ENCODE peak calls at places on chromosomes 6 and 20, in eight cellular contexts. A, E, R, U, T, Q, G and W are unnamed samples.

GRCh38 chr20:11379257-11380011 is 538.3 kb upstream of the BTBD3 start:
- DNase-seq in A (no peak), E (no peak), R (no peak), U (no peak), T (no peak), Q (no peak), G (no peak), W (peak; percentile 47)

GRCh38 chr6:42428326-42429041 is 23.2 kb downstream of the TRERF1 start:
- DNase-seq in A (no peak), E (peak; percentile 49), R (no peak), U (peak; percentile 27), T (peak; percentile 21), Q (peak; percentile 65), G (no peak), W (no peak)

GRCh38 chr20:43736588-43737091 is 9.8 kb upstream of the GTSF1L start:
- DNase-seq in A (no peak), E (no peak), R (no peak), U (no peak), T (peak; percentile 10), Q (no peak), G (no peak), W (no peak)

GRCh38 chr6:52015953-52016352 is 71.5 kb downstream of the PKHD1 start:
- DNase-seq in A (no peak), E (no peak), R (no peak), U (no peak), T (no peak), Q (no peak), G (no peak), W (no peak)

GRCh38 chr6:75896526-75896925 is 147.5 kb downstream of the MYO6 start:
- DNase-seq in A (no peak), E (peak; percentile 10), R (no peak), U (no peak), T (no peak), Q (no peak), G (no peak), W (no peak)

GRCh38 chr6:118708055-118708454 is 56.7 kb upstream of the CEP85L start:
- DNase-seq in A (peak; percentile 58), E (peak; percentile 70), R (no peak), U (no peak), T (peak; percentile 54), Q (no peak), G (no peak), W (peak; percentile 15)

GRCh38 chr6:80508885-80509630 is 402.6 kb downstream of the BCKDHB start:
- DNase-seq in A (no peak), E (no peak), R (no peak), U (no peak), T (peak; percentile 31), Q (no peak), G (no peak), W (peak; percentile 68)

GRCh38 chr6:138222901-138223546 is 4.7 kb upstream of the PBOV1 start:
- DNase-seq in A (no peak), E (no peak), R (no peak), U (no peak), T (no peak), Q (no peak), G (peak; percentile 1), W (no peak)

GRCh38 chr20:14783766-14784165 is 446.4 kb upstream of the FLRT3 start:
- DNase-seq in A (no peak), E (no peak), R (no peak), U (no peak), T (no peak), Q (no peak), G (no peak), W (no peak)

GRCh38 chr6:106581468-106581867 is 47.8 kb downstream of the RTN4IP1 start:
- DNase-seq in A (no peak), E (no peak), R (no peak), U (no peak), T (no peak), Q (no peak), G (no peak), W (no peak)

GRCh38 chr6:4169028-4169789 is 33.8 kb upstream of the ECI2 start:
- DNase-seq in A (no peak), E (peak; percentile 29), R (no peak), U (no peak), T (peak; percentile 42), Q (no peak), G (peak; percentile 21), W (peak; percentile 44)

GRCh38 chr6:74343804-74344203 is 647.8 kb downstream of the CD109 start:
- DNase-seq in A (peak; percentile 2), E (no peak), R (no peak), U (peak; percentile 1), T (no peak), Q (no peak), G (no peak), W (no peak)

GRCh38 chr6:166866839-166867637 is 89.3 kb downstream of the RNASET2 start:
- DNase-seq in A (no peak), E (no peak), R (no peak), U (no peak), T (no peak), Q (no peak), G (no peak), W (no peak)

GRCh38 chr6:4732691-4733315 is 43.4 kb upstream of the CDYL start:
- DNase-seq in A (peak; percentile 82), E (peak; percentile 96), R (peak; percentile 59), U (peak; percentile 39), T (peak; percentile 95), Q (peak; percentile 70), G (peak; percentile 60), W (peak; percentile 87)

GRCh38 chr6:74932214-74932923 is 273.5 kb downstream of the COL12A1 start:
- DNase-seq in A (no peak), E (no peak), R (no peak), U (no peak), T (peak; percentile 10), Q (no peak), G (no peak), W (no peak)

GRCh38 chr20:43985608-43986316 is 71.1 kb downstream of the TOX2 start:
- DNase-seq in A (no peak), E (no peak), R (no peak), U (no peak), T (no peak), Q (peak; percentile 45), G (no peak), W (no peak)

GRCh38 chr6:3230275-3231212 is 3.1 kb upstream of the TUBB2B start:
- DNase-seq in A (no peak), E (peak; percentile 58), R (no peak), U (peak; percentile 70), T (peak; percentile 34), Q (no peak), G (no peak), W (no peak)

GRCh38 chr6:120826253-120826652 is 508.0 kb downstream of the TBC1D32 start:
- DNase-seq in A (peak; percentile 23), E (no peak), R (no peak), U (peak; percentile 27), T (no peak), Q (no peak), G (no peak), W (no peak)
- TF ChIP-seq CTCF in A (peak; percentile 45), E (peak; percentile 33), R (no peak), U (peak; percentile 73), T (no peak), Q (no peak), G (no peak), W (peak; percentile 37)

GRCh38 chr20:21515300-21516179 is 1.7 kb upstream of the NKX2-2 start:
- DNase-seq in A (no peak), E (no peak), R (no peak), U (peak; percentile 36), T (no peak), Q (no peak), G (no peak), W (no peak)

GRCh38 chr20:21516180-21516567 is 2.3 kb upstream of the NKX2-2 start:
- DNase-seq in A (no peak), E (no peak), R (no peak), U (no peak), T (no peak), Q (no peak), G (no peak), W (no peak)

GRCh38 chr20:21517566-21518277 is 3.9 kb upstream of the NKX2-2 start:
- DNase-seq in A (no peak), E (no peak), R (no peak), U (peak; percentile 10), T (no peak), Q (no peak), G (no peak), W (no peak)

GRCh38 chr20:21518292-21518991 is 4.6 kb upstream of the NKX2-2 start:
- DNase-seq in A (no peak), E (no peak), R (no peak), U (peak; percentile 21), T (no peak), Q (no peak), G (no peak), W (no peak)

GRCh38 chr20:21516861-21517565 is 3.1 kb upstream of the NKX2-2 start:
- DNase-seq in A (no peak), E (no peak), R (no peak), U (peak; percentile 23), T (no peak), Q (no peak), G (no peak), W (no peak)
- H3K4me3 ChIP-seq in A (no peak overlapping the region), E (no peak overlapping the region), R (no peak overlapping the region), U (no peak overlapping the region), T (no peak overlapping the region), Q (no peak overlapping the region), G (no peak overlapping the region), W (no peak overlapping the region)

GRCh38 chr20:35001596-35002362 is 46.1 kb downstream of the MYH7B start:
- DNase-seq in A (no peak), E (no peak), R (no peak), U (peak; percentile 55), T (no peak), Q (no peak), G (no peak), W (no peak)
- TF ChIP-seq CTCF in A (peak; percentile 25), E (peak; percentile 44), R (peak; percentile 33), U (peak; percentile 40), T (peak; percentile 38), Q (no peak), G (peak; percentile 38), W (peak; percentile 31)

GRCh38 chr20:41275181-41275793 is 42.2 kb downstream of the ZHX3 start:
- DNase-seq in A (no peak), E (peak; percentile 82), R (no peak), U (no peak), T (peak; percentile 73), Q (no peak), G (no peak), W (no peak)

GRCh38 chr20:41274152-41274551 is 43.4 kb downstream of the ZHX3 start:
- DNase-seq in A (no peak), E (no peak), R (no peak), U (no peak), T (no peak), Q (no peak), G (no peak), W (no peak)

GRCh38 chr20:41277049-41277448 is 40.5 kb downstream of the ZHX3 start:
- DNase-seq in A (no peak), E (no peak), R (no peak), U (no peak), T (no peak), Q (no peak), G (no peak), W (no peak)

GRCh38 chr20:41278936-41279335 is 38.6 kb downstream of the ZHX3 start:
- DNase-seq in A (no peak), E (no peak), R (no peak), U (no peak), T (no peak), Q (no peak), G (no peak), W (peak; percentile 45)

DNA sequence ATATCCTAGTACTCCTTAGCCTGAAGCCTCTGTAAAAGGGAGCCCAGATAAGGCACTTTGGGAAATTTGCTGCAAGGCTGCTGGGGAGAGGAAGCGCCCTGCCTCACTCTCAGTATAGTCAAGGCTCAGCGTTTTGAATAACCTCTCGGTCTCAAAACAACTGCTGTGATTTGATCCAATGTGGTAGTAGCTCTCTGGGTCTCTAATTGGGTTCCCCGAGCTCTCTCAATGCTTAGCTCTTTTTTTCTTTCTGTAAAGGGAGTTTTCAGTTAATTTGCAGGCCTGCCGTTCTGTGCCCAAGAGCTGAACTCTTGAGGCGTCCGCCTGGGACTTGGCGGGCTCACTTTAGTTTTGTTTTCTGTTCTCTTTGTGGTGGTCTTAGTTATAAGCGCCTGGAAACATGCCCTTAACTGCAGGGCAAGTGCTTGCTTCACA is 41.2 kb downstream of the ZHX3 start:
- DNase-seq in A (no peak), E (no peak), R (no peak), U (no peak), T (no peak), Q (no peak), G (no peak), W (peak; percentile 38)
- H3K4me3 ChIP-seq in A (no peak overlapping the region), E (peak overlapping the region; percentile 27), R (no peak overlapping the region), U (no peak overlapping the region), T (no peak overlapping the region), Q (no peak overlapping the region), G (no peak overlapping the region), W (no peak overlapping the region)